ENCODE peak calls at places on chromosomes 5 and 9, in ten cellular contexts. V is AG10803, T is AG04449, K is GM12865, Y is MM.1S, U is esophagus squamous epithelium, Q is BE2C, E is cardiac muscle cell, S is PC-3, I is SK-N-SH. L is an unnamed sample.

GRCh38 chr9:73009649-73010288 is 56.9 kb upstream of the ALDH1A1 start:
- DNase-seq in V (no peak), T (no peak), K (no peak), Y (no peak), U (no peak), Q (no peak), E (no peak), S (no peak), I (no peak), L (no peak)

GRCh38 chr5:140251527-140251973 is 51.4 kb downstream of the PFDN1 start:
- DNase-seq in V (peak), T (peak), K (peak), Y (peak), U (no peak), Q (no peak), E (no peak), S (peak), I (no peak), L (peak)

GRCh38 chr9:130453487-130453886 is 8.7 kb downstream of the ASS1 start:
- DNase-seq in V (no peak), T (no peak), K (no peak), Y (no peak), U (no peak), Q (peak), E (peak), S (peak), I (peak), L (peak)

GRCh38 chr5:82174128-82174918 is 103.8 kb downstream of the RPS23 start:
- DNase-seq in V (peak), T (peak), K (peak), Y (peak), U (no peak), Q (peak), E (peak), S (peak), I (peak), L (peak)

GRCh38 chr9:71630371-71630770 is 137.9 kb downstream of the CEMIP2 start:
- DNase-seq in V (no peak), T (no peak), K (no peak), Y (no peak), U (no peak), Q (no peak), E (no peak), S (no peak), I (no peak), L (no peak)

GRCh38 chr5:155989884-155990283 is 337.1 kb upstream of the SGCD start:
- DNase-seq in V (no peak), T (no peak), K (no peak), Y (no peak), U (no peak), Q (no peak), E (no peak), S (no peak), I (no peak), L (no peak)

GRCh38 chr5:66224273-66224672 is 80.2 kb downstream of the SREK1 start:
- DNase-seq in V (no peak), T (no peak), K (no peak), Y (no peak), U (no peak), Q (no peak), E (no peak), S (no peak), I (no peak), L (no peak)

GRCh38 chr9:133171161-133171955 is 7.6 kb upstream of the GBGT1 start:
- DNase-seq in V (no peak), T (no peak), K (no peak), Y (no peak), U (no peak), Q (no peak), E (no peak), S (no peak), I (no peak), L (no peak)

GRCh38 chr5:59483971-59484472 is 409.5 kb downstream of the PDE4D start:
- DNase-seq in V (peak), T (peak), K (no peak), Y (no peak), U (no peak), Q (peak), E (peak), S (no peak), I (peak), L (peak)

GRCh38 chr9:3527653-3527960 is 1.8 kb upstream of the RFX3 start:
- DNase-seq in V (no peak), T (no peak), K (peak), Y (no peak), U (no peak), Q (no peak), E (no peak), S (no peak), I (no peak), L (no peak)

GRCh38 chr5:80957031-80957761 is 3.0 kb upstream of the RASGRF2 start:
- DNase-seq in V (no peak), T (no peak), K (no peak), Y (no peak), U (no peak), Q (no peak), E (no peak), S (peak), I (no peak), L (peak)

GRCh38 chr9:75803130-75803529 is 87.3 kb upstream of the PCSK5 start:
- DNase-seq in V (peak), T (no peak), K (no peak), Y (peak), U (no peak), Q (no peak), E (no peak), S (no peak), I (no peak), L (peak)

GRCh38 chr5:173331956-173332479 is 3.8 kb upstream of the STC2 start:
- DNase-seq in V (peak), T (no peak), K (peak), Y (peak), U (no peak), Q (peak), E (peak), S (peak), I (peak), L (peak)

DNA sequence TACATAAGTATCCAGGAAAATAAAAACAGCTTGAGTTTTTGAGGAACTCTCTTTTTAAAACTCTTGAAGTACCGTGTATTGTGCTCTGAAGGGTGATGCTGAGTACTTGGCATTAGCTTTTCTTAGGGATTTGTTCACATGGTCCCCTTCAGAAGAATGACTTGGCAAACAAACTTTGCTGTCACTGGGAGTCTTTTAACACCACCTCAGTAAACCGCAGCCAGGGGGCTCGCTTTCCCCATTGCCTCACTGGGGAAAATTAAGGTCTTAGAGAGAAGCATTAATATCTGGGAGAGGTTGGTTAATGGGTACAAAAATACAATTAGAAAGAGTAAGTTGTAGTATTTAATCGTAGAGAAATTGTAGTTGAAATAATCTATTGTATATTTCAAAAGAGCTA is 105.9 kb upstream of the DAP start:
- DNase-seq in V (no peak), T (no peak), K (no peak), Y (no peak), U (no peak), Q (no peak), E (no peak), S (peak), I (no peak), L (no peak)
- TF ChIP-seq CTCF in V (no peak), T (peak), K (no peak), Y (no peak), U (no peak), Q (peak), E (no peak), S (peak), I (peak), L (peak)

GRCh38 chr5:148922606-148923005 is 96.2 kb downstream of the ADRB2 start:
- DNase-seq in V (peak), T (no peak), K (peak), Y (no peak), U (no peak), Q (no peak), E (no peak), S (no peak), I (no peak), L (no peak)

GRCh38 chr5:148924817-148925216 is 98.4 kb downstream of the ADRB2 start:
- DNase-seq in V (no peak), T (no peak), K (no peak), Y (no peak), U (no peak), Q (peak), E (no peak), S (peak), I (no peak), L (no peak)

GRCh38 chr5:148921350-148921749 is 94.9 kb downstream of the ADRB2 start:
- DNase-seq in V (no peak), T (no peak), K (no peak), Y (no peak), U (no peak), Q (no peak), E (no peak), S (no peak), I (no peak), L (no peak)

GRCh38 chr5:148923023-148923422 is 96.6 kb downstream of the ADRB2 start:
- DNase-seq in V (no peak), T (no peak), K (no peak), Y (no peak), U (no peak), Q (no peak), E (no peak), S (no peak), I (no peak), L (no peak)

GRCh38 chr5:148920646-148921288 is 94.4 kb downstream of the ADRB2 start:
- DNase-seq in V (no peak), T (no peak), K (no peak), Y (no peak), U (no peak), Q (no peak), E (no peak), S (no peak), I (no peak), L (no peak)
- H3K4me3 ChIP-seq in V (no peak), T (no peak), K (no peak), Y (no peak), U (no peak), Q (no peak), E (no peak), S (no peak), I (no peak), L (no peak)

DNA sequence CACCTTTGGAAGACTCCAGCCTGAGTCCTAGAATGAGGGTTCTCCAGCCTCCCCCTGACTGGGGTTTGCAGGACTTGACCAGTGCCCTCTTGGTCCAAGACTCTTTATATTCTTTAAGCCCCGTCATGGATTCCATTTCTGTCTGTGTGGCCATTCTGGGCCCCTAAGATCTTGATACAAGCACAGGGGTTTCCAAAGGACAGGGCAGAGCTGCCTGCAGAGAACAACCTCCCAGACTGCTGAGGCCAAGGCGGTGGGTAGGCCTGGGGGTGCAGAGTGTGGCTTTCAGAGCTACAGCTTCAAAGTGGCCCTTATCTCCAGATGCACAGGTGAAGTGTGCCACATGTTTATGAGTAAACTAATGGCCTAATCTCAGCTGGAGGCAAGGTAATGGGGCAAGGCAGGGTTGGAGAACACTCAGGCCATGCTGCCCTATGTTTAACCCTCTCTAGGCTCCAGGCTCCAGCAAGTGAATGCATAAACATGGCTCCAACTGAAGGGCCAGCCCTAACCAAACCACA is 32.1 kb downstream of the FOXI1 start:
- DNase-seq in V (no peak), T (no peak), K (no peak), Y (no peak), U (no peak), Q (no peak), E (no peak), S (no peak), I (no peak), L (no peak)
- TF ChIP-seq CTCF in V (no peak), T (no peak), K (no peak), Y (no peak), U (no peak), Q (no peak), E (no peak), S (no peak), I (no peak), L (no peak)

GRCh38 chr9:98529841-98530240 is 178.9 kb downstream of the GABBR2 start:
- DNase-seq in V (no peak), T (no peak), K (no peak), Y (no peak), U (no peak), Q (no peak), E (no peak), S (no peak), I (no peak), L (no peak)

GRCh38 chr9:98530275-98530674 is 178.5 kb downstream of the GABBR2 start:
- DNase-seq in V (no peak), T (no peak), K (no peak), Y (no peak), U (no peak), Q (no peak), E (no peak), S (no peak), I (no peak), L (no peak)

GRCh38 chr9:98532147-98532546 is 176.6 kb downstream of the GABBR2 start:
- DNase-seq in V (no peak), T (no peak), K (no peak), Y (no peak), U (no peak), Q (peak), E (no peak), S (no peak), I (no peak), L (no peak)

GRCh38 chr9:98532574-98532973 is 176.2 kb downstream of the GABBR2 start:
- DNase-seq in V (peak), T (no peak), K (no peak), Y (no peak), U (no peak), Q (no peak), E (no peak), S (no peak), I (no peak), L (no peak)

GRCh38 chr9:98530806-98531386 is 177.8 kb downstream of the GABBR2 start:
- DNase-seq in V (no peak), T (no peak), K (no peak), Y (no peak), U (no peak), Q (no peak), E (no peak), S (no peak), I (no peak), L (no peak)
- H3K4me3 ChIP-seq in V (no peak), T (no peak), K (no peak), Y (no peak), U (no peak), Q (no peak), E (no peak), S (no peak), I (no peak), L (no peak)

GRCh38 chr5:8864053-8864452 is 681.8 kb downstream of the SEMA5A start:
- DNase-seq in V (peak), T (no peak), K (peak), Y (peak), U (no peak), Q (no peak), E (peak), S (peak), I (no peak), L (no peak)
- TF ChIP-seq CTCF in V (peak), T (peak), K (peak), Y (peak), U (no peak), Q (no peak), E (peak), S (peak), I (peak), L (peak)

GRCh38 chr5:134113572-134113907 is 941 bp upstream of the TCF7 start:
- DNase-seq in V (no peak), T (no peak), K (no peak), Y (no peak), U (no peak), Q (no peak), E (no peak), S (no peak), I (no peak), L (no peak)

GRCh38 chr5:134113908-134114875 is at the start of gene TCF7:
- DNase-seq in V (peak), T (no peak), K (peak), Y (peak), U (no peak), Q (peak), E (peak), S (peak), I (peak), L (peak)

GRCh38 chr5:134112726-134113571 is 1.5 kb upstream of the TCF7 start:
- DNase-seq in V (no peak), T (no peak), K (no peak), Y (no peak), U (no peak), Q (no peak), E (no peak), S (no peak), I (no peak), L (no peak)

GRCh38 chr5:134110382-134110781 is 4.1 kb upstream of the TCF7 start:
- DNase-seq in V (no peak), T (no peak), K (peak), Y (no peak), U (no peak), Q (no peak), E (no peak), S (no peak), I (no peak), L (no peak)

GRCh38 chr5:134111741-134112647 is 2.5 kb upstream of the TCF7 start:
- DNase-seq in V (no peak), T (no peak), K (peak), Y (no peak), U (no peak), Q (no peak), E (no peak), S (no peak), I (no peak), L (no peak)
- H3K4me3 ChIP-seq in V (no peak), T (no peak), K (no peak), Y (no peak), U (no peak), Q (no peak), E (no peak), S (no peak), I (no peak), L (no peak)

L was measured in astrocyte of the cerebellum.